ENCODE peak calls at places on chromosomes 11 and 22, in four cellular contexts. Z is lung, O is lower lobe of right lung, J is upper lobe of right lung. S is an unnamed sample.

GRCh38 chr22:28600546-28601143 is 79.0 kb downstream of the TTC28 start:
- ATAC-seq in Z (no peak), J (peak; percentile 54), O (peak; percentile 45), S (no peak)

GRCh38 chr11:108620958-108621772 is 27.6 kb upstream of the EXPH5 start:
- ATAC-seq in O (no peak), Z (no peak), J (no peak), S (no peak)

GRCh38 chr11:108115495-108116140 is 5.7 kb upstream of the ACAT1 start:
- ATAC-seq in O (peak; percentile 93), J (peak; percentile 85), Z (peak; percentile 61), S (peak; percentile 97)

GRCh38 chr22:40212126-40212525 is 34.4 kb downstream of the TNRC6B start:
- ATAC-seq in J (peak; percentile 13), O (peak; percentile 25), Z (no peak), S (peak; percentile 34)

GRCh38 chr11:13205446-13205845 is 72.1 kb upstream of the BMAL1 start:
- ATAC-seq in O (no peak), Z (no peak), J (peak; percentile 54), S (no peak)

GRCh38 chr22:44924724-44925123 is 85.1 kb downstream of the PHF21B start:
- ATAC-seq in Z (no peak), O (no peak), J (no peak), S (no peak)

GRCh38 chr11:19232910-19233503 is 7.7 kb downstream of the E2F8 start:
- ATAC-seq in J (no peak), O (no peak), Z (peak; percentile 65), S (no peak)

GRCh38 chr11:118629761-118630661 is 22.6 kb downstream of the PHLDB1 start:
- ATAC-seq in O (peak; percentile 68), J (peak; percentile 67), Z (no peak), S (no peak)

GRCh38 chr11:73752903-73753302 is 8.0 kb downstream of the RAB6A start:
- ATAC-seq in J (peak; percentile 68), O (peak; percentile 81), Z (no peak), S (no peak)

GRCh38 chr11:44596541-44597276 is 31.2 kb downstream of the CD82 start:
- ATAC-seq in Z (no peak), J (peak; percentile 2), O (no peak), S (no peak)

GRCh38 chr11:78037056-78037455 is 14.0 kb upstream of the KCTD14 start:
- ATAC-seq in O (peak; percentile 85), J (peak; percentile 91), Z (peak; percentile 32), S (no peak)

GRCh38 chr11:5881756-5882155 is 1.3 kb downstream of the OR52E4 start:
- ATAC-seq in J (no peak), O (no peak), Z (no peak), S (no peak)

GRCh38 chr11:118715245-118715807 is 35.9 kb upstream of the TREH start:
- ATAC-seq in O (peak; percentile 50), J (peak; percentile 67), Z (no peak), S (peak; percentile 77)

GRCh38 chr11:110455718-110456117 is 26.0 kb downstream of the FDX1 start:
- ATAC-seq in Z (no peak), J (no peak), O (no peak), S (no peak)

GRCh38 chr11:13384837-13385417 is 78.1 kb downstream of the BTBD10 start:
- ATAC-seq in O (peak; percentile 35), J (peak; percentile 27), Z (no peak), S (no peak)

GRCh38 chr11:21897203-21897602 is 295.7 kb upstream of the ANO5 start:
- ATAC-seq in Z (no peak), O (peak; percentile 68), J (peak; percentile 80), S (no peak)

GRCh38 chr11:10441652-10442503 is 13.2 kb upstream of the AMPD3 start:
- ATAC-seq in Z (no peak), O (no peak), J (peak; percentile 42), S (no peak)

GRCh38 chr11:82675838-82676237 is 57.8 kb downstream of the FAM181B start:
- ATAC-seq in O (no peak), Z (no peak), J (no peak), S (no peak)

GRCh38 chr11:134939046-134939445 is 527.0 kb upstream of the B3GAT1 start:
- ATAC-seq in Z (no peak), J (peak; percentile 35), O (no peak), S (no peak)

GRCh38 chr11:11217555-11218286 is 135.3 kb downstream of the CSNK2A3 start:
- ATAC-seq in J (no peak), Z (no peak), O (no peak), S (no peak)

GRCh38 chr11:6674198-6674597 is 8.9 kb downstream of the MRPL17 start:
- ATAC-seq in J (no peak), O (no peak), Z (no peak), S (no peak)

GRCh38 chr22:49156662-49157285 is 670.9 kb downstream of the BRD1 start:
- ATAC-seq in O (no peak), J (no peak), Z (no peak), S (no peak)

GRCh38 chr11:36130401-36130800 is 158.8 kb downstream of the COMMD9 start:
- ATAC-seq in J (no peak), Z (no peak), O (no peak), S (no peak)

GRCh38 chr11:24271798-24272197 is 225.1 kb upstream of the LUZP2 start:
- ATAC-seq in Z (no peak), O (no peak), J (no peak), S (no peak)

GRCh38 chr22:46537946-46538815 is 761 bp upstream of the CELSR1 start:
- ATAC-seq in J (peak; percentile 38), Z (peak; percentile 14), O (peak; percentile 35), S (peak; percentile 1)

GRCh38 chr22:35544810-35545209 is 4.2 kb downstream of the RASD2 start:
- ATAC-seq in O (no peak), J (no peak), Z (no peak), S (no peak)

GRCh38 chr11:47788181-47788580 is 21.0 kb upstream of the FNBP4 start:
- ATAC-seq in Z (no peak), J (no peak), O (no peak), S (no peak)

GRCh38 chr11:47783087-47783610 is 16.0 kb upstream of the FNBP4 start:
- ATAC-seq in Z (peak; percentile 62), J (no peak), O (peak; percentile 64), S (no peak)

GRCh38 chr11:47791774-47792173 is 24.6 kb upstream of the FNBP4 start:
- ATAC-seq in J (no peak), Z (no peak), O (no peak), S (no peak)

GRCh38 chr11:47784785-47785381 is 17.7 kb upstream of the FNBP4 start:
- ATAC-seq in J (no peak), O (peak; percentile 52), Z (no peak), S (no peak)

GRCh38 chr11:47786373-47786772 is 19.2 kb upstream of the FNBP4 start:
- ATAC-seq in J (no peak), O (no peak), Z (no peak), S (peak; percentile 81)
- H3K36me3 ChIP-seq in J (peaks cover 99% of the 10 kb centered on the region), O (peaks cover 99% of the 10 kb centered on the region), Z (peaks cover 28% of the 10 kb centered on the region), S (no peaks in the 10 kb centered on the region)

DNA sequence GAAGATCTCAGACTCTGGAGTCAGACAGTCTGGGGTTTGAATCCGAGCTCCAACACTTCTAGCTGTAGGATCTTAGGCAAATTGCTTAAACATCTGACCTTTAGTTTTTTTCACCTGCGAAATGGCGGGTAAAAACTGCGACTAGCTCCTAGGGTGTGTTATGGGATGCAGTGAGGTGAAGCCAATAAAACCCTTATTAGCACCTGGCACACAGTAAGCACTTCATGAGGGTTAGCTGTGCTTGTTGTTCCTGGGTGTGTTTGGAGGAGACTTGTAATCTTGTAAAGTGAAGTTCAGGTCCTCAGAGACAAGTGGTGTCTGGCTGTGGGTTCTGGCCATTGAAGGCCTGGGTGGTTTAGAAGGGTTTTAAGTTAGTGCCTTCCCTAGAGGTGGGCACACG is 68.9 kb downstream of the ZBTB16 start:
- ATAC-seq in J (peak; percentile 81), Z (no peak), O (peak; percentile 71), S (no peak)
- H3K4me3 ChIP-seq in J (no peak overlapping the region), Z (no peak overlapping the region), O (no peak overlapping the region), S (no peak overlapping the region)

GRCh38 chr11:14480716-14481115 is 18.9 kb downstream of the COPB1 start:
- ATAC-seq in J (no peak), O (no peak), Z (no peak), S (no peak)
- H3K36me3 ChIP-seq in J (peaks cover 100% of the 10 kb centered on the region), O (peaks cover 100% of the 10 kb centered on the region), Z (peaks cover 18% of the 10 kb centered on the region), S (peaks cover 100% of the 10 kb centered on the region)

DNA sequence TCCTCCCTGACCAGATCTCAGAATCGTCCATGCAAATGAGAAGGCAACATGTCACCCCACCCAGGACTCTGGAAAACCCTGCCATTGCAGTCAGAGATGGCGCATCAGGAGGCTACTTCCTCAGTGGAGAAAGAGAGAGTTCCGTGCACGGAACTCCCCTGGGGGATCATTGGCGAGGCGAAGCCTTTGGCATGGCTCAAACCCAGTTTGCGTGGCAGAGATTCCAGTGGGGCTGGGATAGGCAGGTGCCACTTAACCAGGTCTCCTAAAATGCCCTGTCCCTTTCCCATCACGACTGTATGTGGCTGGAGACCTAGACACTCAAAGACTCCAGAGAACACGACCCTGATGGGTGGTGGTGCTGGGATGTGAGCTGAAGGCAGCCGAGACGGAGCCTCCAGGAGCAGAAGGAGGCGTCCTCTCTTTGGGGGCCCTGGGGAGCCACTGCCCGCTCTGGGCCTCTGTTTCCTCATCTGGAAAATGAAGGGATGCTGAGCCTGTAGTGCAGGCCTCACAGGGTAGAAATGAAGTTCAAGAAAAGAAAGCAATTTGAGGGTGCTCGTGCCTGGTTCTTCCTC is 5.0 kb downstream of the RGL4 start:
- ATAC-seq in O (no peak), Z (no peak), J (no peak), S (no peak)
- H3K4me3 ChIP-seq in O (no peak overlapping the region), Z (no peak overlapping the region), J (no peak overlapping the region), S (no peak overlapping the region)

GRCh38 chr11:69062169-69062855 is 13.6 kb downstream of the TPCN2 start:
- ATAC-seq in J (no peak), O (peak; percentile 7), Z (no peak), S (no peak)
- H3K36me3 ChIP-seq in J (peaks cover 17% of the 10 kb centered on the region), O (peaks cover 64% of the 10 kb centered on the region), Z (peaks cover 50% of the 10 kb centered on the region), S (peaks cover 77% of the 10 kb centered on the region)

GRCh38 chr11:3944198-3944597 is 88.7 kb downstream of the STIM1 start:
- ATAC-seq in Z (no peak), J (no peak), O (no peak), S (peak; percentile 54)

GRCh38 chr11:3939651-3940190 is 84.3 kb downstream of the STIM1 start:
- ATAC-seq in O (no peak), J (no peak), Z (no peak), S (peak; percentile 68)

GRCh38 chr11:3946445-3947017 is 91.1 kb downstream of the STIM1 start:
- ATAC-seq in O (peak; percentile 30), J (peak; percentile 9), Z (no peak), S (peak; percentile 52)

GRCh38 chr11:3942160-3942955 is 86.9 kb downstream of the STIM1 start:
- ATAC-seq in O (peak; percentile 31), J (no peak), Z (no peak), S (no peak)

DNA sequence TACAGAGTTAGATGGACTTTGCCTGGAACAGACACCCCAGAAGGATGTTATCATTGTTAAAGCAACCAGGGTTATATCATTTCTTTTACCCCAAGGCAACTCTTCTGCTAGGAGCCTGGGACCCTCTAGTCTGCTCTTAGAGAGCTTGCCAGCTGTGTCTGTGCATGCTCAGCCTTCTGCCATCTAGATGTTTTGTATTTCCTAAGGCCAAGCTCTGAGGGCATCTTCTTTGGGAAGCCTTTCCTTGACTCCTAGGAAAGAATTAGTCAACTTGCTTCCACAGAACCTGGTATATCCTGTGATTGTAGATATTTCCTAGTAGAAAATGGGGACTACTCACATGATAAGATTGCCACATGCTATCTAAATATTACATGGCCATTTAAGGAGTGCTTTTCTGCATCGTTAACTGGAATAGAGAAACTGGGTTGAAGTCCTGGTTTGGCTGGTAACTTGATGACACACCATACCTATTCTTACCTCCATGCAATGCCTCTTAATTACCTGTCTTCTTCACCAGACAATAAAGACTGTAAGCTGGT is 87.6 kb downstream of the STIM1 start:
- ATAC-seq in O (peak; percentile 6), Z (no peak), J (peak; percentile 29), S (peak; percentile 8)
- H3K4me3 ChIP-seq in O (no peak overlapping the region), Z (no peak overlapping the region), J (no peak overlapping the region), S (no peak overlapping the region)

S was measured in gastroesophageal sphincter.